ENCODE peak calls at places on chromosomes 2 and 18, in four cellular contexts. I is K562, Z is esophagus muscularis mucosa, G is stomach. B is an unnamed sample.

GRCh38 chr2:38146302-38146916 is 70.5 kb upstream of the CYP1B1 start:
- DNase-seq in I (peak; percentile 62), Z (no peak), G (no peak), B (no peak)

GRCh38 chr2:223789423-223789822 is 48.0 kb downstream of the AP1S3 start:
- DNase-seq in I (no peak), Z (no peak), G (no peak), B (no peak)

GRCh38 chr2:96152301-96153165 is 7.3 kb upstream of the DUSP2 start:
- DNase-seq in I (no peak), Z (no peak), G (no peak), B (peak; percentile 74)

GRCh38 chr2:56011624-56012023 is 88.0 kb upstream of the EFEMP1 start:
- DNase-seq in I (no peak), Z (no peak), G (no peak), B (no peak)

GRCh38 chr2:71876542-71877451 is 270.9 kb downstream of the CYP26B1 start:
- DNase-seq in I (no peak), Z (no peak), G (no peak), B (no peak)

GRCh38 chr2:85330839-85331636 is 3.2 kb upstream of the TGOLN2 start:
- DNase-seq in I (no peak), Z (no peak), G (no peak), B (no peak)

GRCh38 chr18:11654736-11655604 is 34.1 kb upstream of the GNAL start:
- DNase-seq in I (peak; percentile 69), Z (peak; percentile 87), G (peak; percentile 66), B (no peak)

GRCh38 chr2:12816379-12817306 is 99.9 kb downstream of the TRIB2 start:
- DNase-seq in I (no peak), Z (no peak), G (no peak), B (no peak)

DNA sequence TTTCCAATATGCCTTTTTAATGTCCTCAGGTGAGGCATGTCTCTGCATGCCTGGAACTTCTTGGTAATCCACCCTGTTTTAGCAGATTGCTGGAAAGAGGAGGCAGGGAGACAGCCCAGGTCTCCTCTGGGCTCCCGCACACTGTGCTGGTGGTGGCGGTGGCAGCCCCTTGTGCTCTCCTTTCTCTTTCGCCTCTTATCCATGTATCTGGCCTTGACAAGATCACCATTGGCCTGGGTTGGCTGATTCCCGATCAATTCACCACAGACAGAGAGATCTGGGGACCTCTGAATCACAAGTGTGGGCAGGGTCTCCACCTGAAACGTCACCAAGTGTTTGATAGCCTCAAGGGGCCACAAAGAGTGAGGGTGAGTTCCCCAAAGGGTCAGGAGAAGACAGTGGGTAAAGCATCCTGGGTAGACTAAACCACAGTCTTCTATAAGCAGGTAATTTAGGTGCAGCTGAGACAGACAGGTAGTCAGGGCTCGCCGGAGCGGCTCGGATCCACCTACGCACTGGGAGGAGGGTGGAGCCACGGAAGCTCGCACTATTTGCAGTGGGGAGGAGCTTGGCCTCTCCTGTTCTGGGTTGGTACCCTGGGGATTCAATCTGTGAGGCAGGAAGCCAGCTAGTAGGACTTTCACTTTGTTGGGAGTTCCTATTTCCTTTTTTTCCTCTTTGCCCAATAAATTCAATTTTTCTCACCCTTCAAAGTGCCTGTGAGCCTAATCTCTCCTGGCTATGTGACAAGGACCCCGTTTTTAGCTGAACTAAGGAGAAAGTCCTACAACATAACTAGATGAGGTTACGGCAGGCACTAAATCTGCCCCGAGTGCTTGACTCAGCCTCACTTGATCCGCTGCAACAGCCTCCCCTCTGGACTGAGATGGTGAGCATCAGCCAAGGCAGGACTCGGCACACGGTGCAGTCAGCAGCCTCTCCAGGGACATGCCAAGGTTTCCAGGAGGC is 57.6 kb downstream of the SLC4A3 start:
- DNase-seq in I (peak; percentile 62), Z (no peak), G (peak; percentile 73), B (peak; percentile 84)
- TF ChIP-seq POLR2AphosphoS5 in I (peak; percentile 61), Z (peak; percentile 44), G (no peak), B (no peak)

DNA sequence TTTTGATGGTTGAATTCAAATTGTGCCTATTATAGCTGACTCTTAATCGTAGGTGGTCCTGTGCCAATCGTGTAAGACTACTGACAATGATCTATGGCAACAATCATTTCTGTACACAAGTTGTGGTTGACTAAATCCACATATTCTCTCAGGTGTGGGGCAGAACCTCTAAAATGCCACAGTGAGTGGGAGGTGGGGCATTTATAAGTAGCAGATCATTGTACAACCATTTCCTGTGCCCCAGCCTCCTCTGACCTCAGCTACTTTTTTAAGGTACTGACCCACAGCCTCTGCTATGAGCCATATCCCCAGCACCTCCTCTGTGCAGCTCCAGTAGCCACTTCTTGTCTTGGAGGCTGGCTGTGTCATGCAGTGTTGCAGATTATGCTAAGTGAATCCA is 48.6 kb upstream of the RAPH1 start:
- DNase-seq in I (no peak), Z (no peak), G (no peak), B (no peak)
- H3K4me1 ChIP-seq in I (no peaks in the 10 kb centered on the region), Z (peaks cover 48% of the 10 kb centered on the region), G (peaks cover 40% of the 10 kb centered on the region), B (no peaks in the 10 kb centered on the region)

DNA sequence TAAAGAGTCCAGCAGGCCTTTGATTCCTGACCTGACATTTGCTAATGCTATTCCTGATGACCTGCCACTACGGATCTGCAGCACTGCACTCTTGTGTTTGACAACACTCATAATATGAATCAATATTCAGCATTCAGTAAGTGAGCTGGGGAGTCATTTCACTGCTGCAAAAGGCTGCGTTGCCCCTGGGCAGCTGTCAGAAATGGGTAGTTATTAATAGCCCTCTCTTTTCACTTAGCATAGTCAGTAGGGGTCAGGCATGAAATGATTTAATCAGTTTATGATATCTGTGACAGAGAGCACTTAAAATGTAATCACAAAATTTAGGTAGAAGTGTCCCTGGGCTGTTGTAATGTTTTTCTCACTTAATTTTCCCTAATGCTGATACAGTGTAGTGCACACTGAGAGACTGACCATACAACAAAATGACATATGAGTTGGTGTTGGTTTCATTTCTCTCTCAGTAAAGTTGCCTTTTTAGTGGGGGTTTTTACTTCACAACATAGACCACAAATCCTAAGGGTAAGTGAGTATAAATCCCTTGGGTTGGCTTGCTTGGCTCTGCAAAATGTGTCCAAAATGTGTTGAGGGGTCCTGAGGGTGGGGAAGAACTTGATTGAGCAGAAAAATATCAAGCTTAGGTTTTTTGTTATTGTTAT is 184.9 kb downstream of the CAMKMT start:
- DNase-seq in I (no peak), Z (no peak), G (no peak), B (no peak)
- H3K4me3 ChIP-seq in I (no peak overlapping the region), Z (no peak overlapping the region), G (no peak overlapping the region), B (no peak overlapping the region)

DNA sequence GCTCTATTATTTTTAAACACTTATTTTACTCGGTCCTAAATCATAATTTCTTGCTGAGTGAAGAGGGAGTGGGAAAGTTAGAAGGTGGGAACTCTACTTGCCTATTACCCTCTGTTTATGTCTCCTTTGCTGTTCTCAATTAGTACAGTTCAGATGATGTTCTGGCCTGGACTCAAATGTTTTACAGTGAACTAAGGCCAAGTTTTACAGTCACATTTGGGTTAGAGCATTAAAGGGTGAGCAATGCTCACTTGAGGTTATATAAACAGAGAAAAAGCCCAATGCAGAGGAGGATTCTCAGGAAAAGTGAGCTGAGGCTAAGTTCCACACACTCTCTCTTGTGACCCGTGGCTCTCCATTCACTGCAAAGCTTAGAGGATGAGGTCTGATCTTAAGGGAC is 52.4 kb downstream of the ITSN2 start:
- DNase-seq in I (no peak), Z (no peak), G (no peak), B (no peak)
- TF ChIP-seq POLR2AphosphoS5 in I (no peak), Z (no peak), G (no peak), B (no peak)

DNA sequence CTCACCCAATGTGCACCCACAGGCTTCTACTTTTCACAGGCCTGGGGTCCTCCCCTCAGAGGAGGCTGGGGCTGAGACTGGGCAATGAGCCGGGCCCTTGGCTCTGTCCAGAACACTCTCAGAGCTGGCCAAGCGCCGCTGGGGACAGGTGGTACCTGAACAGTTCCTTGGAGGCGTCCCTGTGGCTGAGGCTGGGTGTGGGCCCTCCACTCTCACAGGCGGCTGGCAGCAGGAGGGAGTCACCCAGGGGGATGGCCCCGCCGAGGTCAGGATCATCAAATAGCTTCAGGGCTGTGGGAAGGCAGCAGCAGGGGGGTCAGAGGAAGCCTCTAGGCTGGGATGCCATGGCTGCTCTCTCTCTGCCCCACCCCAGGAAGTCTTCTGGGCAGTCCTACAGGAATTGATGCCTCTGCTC is 27.1 kb downstream of the HS1BP3 start:
- DNase-seq in I (no peak), Z (no peak), G (no peak), B (peak; percentile 74)
- H3K4me1 ChIP-seq in I (peaks cover 11% of the 10 kb centered on the region), Z (peaks cover 89% of the 10 kb centered on the region), G (peaks cover 37% of the 10 kb centered on the region), B (peaks cover 27% of the 10 kb centered on the region)

GRCh38 chr2:211228559-211228958 is 672.2 kb downstream of the CPS1 start:
- DNase-seq in I (no peak), Z (no peak), G (no peak), B (no peak)

GRCh38 chr2:211225784-211226183 is 669.4 kb downstream of the CPS1 start:
- DNase-seq in I (no peak), Z (no peak), G (no peak), B (no peak)
- H3K4me3 ChIP-seq in I (no peak overlapping the region), Z (no peak overlapping the region), G (no peak overlapping the region), B (no peak overlapping the region)